ENCODE peak calls at places on chromosomes 2 and 18, in five cellular contexts. C, N, B, H and I are unnamed samples.

GRCh38 chr2:3073196-3073595 is 304.4 kb downstream of the EIPR1 start:
- DNase-seq in C (no peak), N (no peak), B (no peak), H (no peak), I (no peak)

GRCh38 chr2:241214209-241214608 is 25.7 kb downstream of the ANO7 start:
- DNase-seq in C (no peak), N (no peak), B (no peak), H (no peak), I (no peak)

GRCh38 chr2:71129114-71129890 is 727 bp downstream of the MCEE start:
- DNase-seq in C (no peak), N (no peak), B (no peak), H (no peak), I (no peak)

GRCh38 chr2:192196451-192197194 is 1.9 kb upstream of the TMEFF2 start:
- DNase-seq in C (no peak), N (no peak), B (peak; percentile 33), H (no peak), I (no peak)

GRCh38 chr2:158845869-158846268 is 50.8 kb downstream of the DAPL1 start:
- DNase-seq in C (no peak), N (no peak), B (no peak), H (peak; percentile 39), I (no peak)

GRCh38 chr2:216918088-216918680 is 58.3 kb upstream of the TNP1 start:
- DNase-seq in C (no peak), N (no peak), B (no peak), H (peak; percentile 64), I (no peak)

GRCh38 chr18:3923750-3924149 is 473.8 kb downstream of the TGIF1 start:
- DNase-seq in C (no peak), N (no peak), B (no peak), H (peak; percentile 23), I (no peak)

GRCh38 chr2:37698931-37699481 is 27.6 kb upstream of the CDC42EP3 start:
- DNase-seq in C (no peak), N (no peak), B (no peak), H (no peak), I (no peak)

GRCh38 chr18:46474487-46475366 is 182.3 kb downstream of the LOXHD1 start:
- DNase-seq in C (no peak), N (no peak), B (no peak), H (no peak), I (no peak)

GRCh38 chr18:3885209-3885792 is 435.3 kb downstream of the TGIF1 start:
- DNase-seq in C (peak; percentile 60), N (no peak), B (no peak), H (no peak), I (no peak)

GRCh38 chr2:13676269-13676668 is 956.2 kb upstream of the LRATD1 start:
- DNase-seq in C (no peak), N (no peak), B (no peak), H (no peak), I (no peak)

GRCh38 chr2:19861771-19862170 is 40.0 kb downstream of the TTC32 start:
- DNase-seq in C (no peak), N (no peak), B (no peak), H (no peak), I (no peak)

GRCh38 chr18:48845174-48845573 is 105.6 kb downstream of the SMAD7 start:
- DNase-seq in C (no peak), N (no peak), B (no peak), H (no peak), I (no peak)

GRCh38 chr2:62410015-62410453 is 96.0 kb downstream of the TMEM17 start:
- DNase-seq in C (no peak), N (no peak), B (no peak), H (no peak), I (no peak)

GRCh38 chr2:227125506-227125905 is 38.5 kb downstream of the COL4A4 start:
- DNase-seq in C (no peak), N (no peak), B (no peak), H (no peak), I (no peak)

GRCh38 chr2:215657844-215658243 is 222.0 kb upstream of the FN1 start:
- DNase-seq in C (no peak), N (no peak), B (no peak), H (peak; percentile 93), I (no peak)

GRCh38 chr2:10220516-10221391 is 82.0 kb upstream of the HPCAL1 start:
- DNase-seq in C (no peak), N (no peak), B (no peak), H (peak; percentile 51), I (no peak)

GRCh38 chr2:237932731-237933131 is 34.1 kb upstream of the UBE2F start:
- DNase-seq in C (no peak), N (no peak), B (no peak), H (no peak), I (no peak)

GRCh38 chr18:44679912-44680270 is 797 bp upstream of the SETBP1 start:
- DNase-seq in C (no peak), N (no peak), B (no peak), H (peak; percentile 59), I (no peak)

GRCh38 chr2:223930002-223930976 is 14.8 kb downstream of the WDFY1 start:
- DNase-seq in C (peak; percentile 52), N (no peak), B (no peak), H (no peak), I (no peak)

GRCh38 chr2:221480251-221480650 is 91.9 kb downstream of the EPHA4 start:
- DNase-seq in C (no peak), N (no peak), B (no peak), H (no peak), I (no peak)

GRCh38 chr2:149365826-149366583 is 35.6 kb downstream of the LYPD6 start:
- DNase-seq in C (no peak), N (no peak), B (no peak), H (peak; percentile 69), I (no peak)